ENCODE peak calls at places on chromosomes 2 and 18, in four cellular contexts. R, F, C and B are unnamed samples.

GRCh38 chr2:162056796-162057399 is 17.1 kb downstream of the DPP4 start:
- DNase-seq in R (no peak), F (no peak), C (no peak), B (no peak)

GRCh38 chr2:152166633-152167032 is 8.9 kb downstream of the STAM2 start:
- DNase-seq in R (no peak), F (no peak), C (no peak), B (peak; percentile 25)

GRCh38 chr2:173462908-173463840 is 108.5 kb downstream of the CDCA7 start:
- DNase-seq in R (no peak), F (no peak), C (no peak), B (no peak)

GRCh38 chr2:160664603-160665145 is 171.1 kb upstream of the RBMS1 start:
- DNase-seq in R (no peak), F (no peak), C (no peak), B (no peak)

GRCh38 chr2:150997702-150998480 is 263.8 kb downstream of the RBM43 start:
- DNase-seq in R (no peak), F (no peak), C (no peak), B (no peak)

GRCh38 chr2:74887445-74887951 is 53.6 kb downstream of the HK2 start:
- DNase-seq in R (no peak), F (no peak), C (no peak), B (no peak)

GRCh38 chr2:19719540-19719939 is 182.2 kb downstream of the TTC32 start:
- DNase-seq in R (no peak), F (no peak), C (no peak), B (no peak)

GRCh38 chr18:55268146-55268545 is 308.9 kb upstream of the CCDC68 start:
- DNase-seq in R (no peak), F (no peak), C (no peak), B (peak; percentile 73)

GRCh38 chr2:210604666-210605065 is 48.3 kb downstream of the CPS1 start:
- DNase-seq in R (no peak), F (no peak), C (no peak), B (no peak)

GRCh38 chr2:184261818-184262217 is 336.5 kb upstream of the ZNF804A start:
- DNase-seq in R (no peak), F (no peak), C (no peak), B (no peak)